ENCODE peak calls at places on chromosomes 3 and 15, in eight cellular contexts. One of them, this sample, is unnamed.
A peak's percentile ranks its signal among the peaks of the same experiment; 100 is the strongest.

GRCh38 chr15:39226169-39226964 is 354.5 kb upstream of the THBS1 start:
- DNase-seq in activated naive CD8-positive, alpha-beta T cell treated with anti-CD3 and anti-CD28 coated beads, Interleukin-2, amount 10 ng/mL, durations not matched to agents 7 days and 5 days: no peak
- DNase-seq in epithelial cell of esophagus: no peak
- DNase-seq in breast epithelium: no peak
- DNase-seq in CD8-positive, alpha-beta memory T cell: no peak
- DNase-seq in DMS 273 treated with DMSO at 0.1 percent for 48 hours: no peak
- DNase-seq in activated T-cell treated with anti-CD3 and anti-CD28 coated beads for 48 hours: no peak
- DNase-seq in ELR: no peak
- DNase-seq in this sample: no peak

GRCh38 chr3:100563228-100563627 is 46.2 kb upstream of the ADGRG7 start:
- DNase-seq in activated naive CD8-positive, alpha-beta T cell treated with anti-CD3 and anti-CD28 coated beads, Interleukin-2, amount 10 ng/mL, durations not matched to agents 7 days and 5 days: no peak
- DNase-seq in epithelial cell of esophagus: no peak
- DNase-seq in breast epithelium: no peak
- DNase-seq in CD8-positive, alpha-beta memory T cell: no peak
- DNase-seq in DMS 273 treated with DMSO at 0.1 percent for 48 hours: no peak
- DNase-seq in activated T-cell treated with anti-CD3 and anti-CD28 coated beads for 48 hours: no peak
- DNase-seq in ELR: no peak
- DNase-seq in this sample: no peak

GRCh38 chr3:76824658-76825310 is 215.1 kb upstream of the ROBO2 start:
- DNase-seq in activated naive CD8-positive, alpha-beta T cell treated with anti-CD3 and anti-CD28 coated beads, Interleukin-2, amount 10 ng/mL, durations not matched to agents 7 days and 5 days: no peak
- DNase-seq in epithelial cell of esophagus: no peak
- DNase-seq in breast epithelium: no peak
- DNase-seq in CD8-positive, alpha-beta memory T cell: no peak
- DNase-seq in DMS 273 treated with DMSO at 0.1 percent for 48 hours: no peak
- DNase-seq in activated T-cell treated with anti-CD3 and anti-CD28 coated beads for 48 hours: no peak
- DNase-seq in ELR: no peak
- DNase-seq in this sample: no peak

GRCh38 chr3:129184396-129184656 is 630 bp upstream of the CNBP start:
- DNase-seq in activated naive CD8-positive, alpha-beta T cell treated with anti-CD3 and anti-CD28 coated beads, Interleukin-2, amount 10 ng/mL, durations not matched to agents 7 days and 5 days: no peak
- DNase-seq in epithelial cell of esophagus: no peak
- DNase-seq in breast epithelium: peak; percentile 30
- DNase-seq in CD8-positive, alpha-beta memory T cell: no peak
- DNase-seq in DMS 273 treated with DMSO at 0.1 percent for 48 hours: no peak
- DNase-seq in activated T-cell treated with anti-CD3 and anti-CD28 coated beads for 48 hours: no peak
- DNase-seq in ELR: peak; percentile 52
- DNase-seq in this sample: no peak

GRCh38 chr15:69573815-69574472 is 121.3 kb downstream of the RPLP1 start:
- DNase-seq in activated naive CD8-positive, alpha-beta T cell treated with anti-CD3 and anti-CD28 coated beads, Interleukin-2, amount 10 ng/mL, durations not matched to agents 7 days and 5 days: no peak
- DNase-seq in epithelial cell of esophagus: peak; percentile 34
- DNase-seq in breast epithelium: no peak
- DNase-seq in CD8-positive, alpha-beta memory T cell: no peak
- DNase-seq in DMS 273 treated with DMSO at 0.1 percent for 48 hours: no peak
- DNase-seq in activated T-cell treated with anti-CD3 and anti-CD28 coated beads for 48 hours: peak; percentile 52
- DNase-seq in ELR: peak; percentile 10
- DNase-seq in this sample: no peak

GRCh38 chr3:135908225-135908624 is 57.3 kb upstream of the PPP2R3A start:
- DNase-seq in activated naive CD8-positive, alpha-beta T cell treated with anti-CD3 and anti-CD28 coated beads, Interleukin-2, amount 10 ng/mL, durations not matched to agents 7 days and 5 days: no peak
- DNase-seq in epithelial cell of esophagus: peak; percentile 91
- DNase-seq in breast epithelium: peak; percentile 32
- DNase-seq in CD8-positive, alpha-beta memory T cell: no peak
- DNase-seq in DMS 273 treated with DMSO at 0.1 percent for 48 hours: no peak
- DNase-seq in activated T-cell treated with anti-CD3 and anti-CD28 coated beads for 48 hours: no peak
- DNase-seq in ELR: peak; percentile 70
- DNase-seq in this sample: no peak

GRCh38 chr3:187922704-187923393 is 177.6 kb upstream of the BCL6 start:
- DNase-seq in activated naive CD8-positive, alpha-beta T cell treated with anti-CD3 and anti-CD28 coated beads, Interleukin-2, amount 10 ng/mL, durations not matched to agents 7 days and 5 days: no peak
- DNase-seq in epithelial cell of esophagus: no peak
- DNase-seq in breast epithelium: no peak
- DNase-seq in CD8-positive, alpha-beta memory T cell: no peak
- DNase-seq in DMS 273 treated with DMSO at 0.1 percent for 48 hours: no peak
- DNase-seq in activated T-cell treated with anti-CD3 and anti-CD28 coated beads for 48 hours: no peak
- DNase-seq in ELR: peak; percentile 82
- DNase-seq in this sample: no peak

GRCh38 chr3:179652467-179653105 is at the start of gene USP13:
- DNase-seq in activated naive CD8-positive, alpha-beta T cell treated with anti-CD3 and anti-CD28 coated beads, Interleukin-2, amount 10 ng/mL, durations not matched to agents 7 days and 5 days: no peak
- DNase-seq in epithelial cell of esophagus: peak; percentile 55
- DNase-seq in breast epithelium: peak; percentile 33
- DNase-seq in CD8-positive, alpha-beta memory T cell: peak; percentile 48
- DNase-seq in DMS 273 treated with DMSO at 0.1 percent for 48 hours: peak; percentile 84
- DNase-seq in activated T-cell treated with anti-CD3 and anti-CD28 coated beads for 48 hours: peak; percentile 47
- DNase-seq in ELR: peak; percentile 87
- DNase-seq in this sample: peak; percentile 75

GRCh38 chr15:62857411-62857853 is 185.1 kb upstream of the TPM1 start:
- DNase-seq in activated naive CD8-positive, alpha-beta T cell treated with anti-CD3 and anti-CD28 coated beads, Interleukin-2, amount 10 ng/mL, durations not matched to agents 7 days and 5 days: no peak
- DNase-seq in epithelial cell of esophagus: peak; percentile 93
- DNase-seq in breast epithelium: peak; percentile 82
- DNase-seq in CD8-positive, alpha-beta memory T cell: peak; percentile 6
- DNase-seq in DMS 273 treated with DMSO at 0.1 percent for 48 hours: no peak
- DNase-seq in activated T-cell treated with anti-CD3 and anti-CD28 coated beads for 48 hours: peak; percentile 4
- DNase-seq in ELR: peak; percentile 48
- DNase-seq in this sample: no peak

GRCh38 chr3:43144811-43145490 is 39.1 kb upstream of the POMGNT2 start:
- DNase-seq in activated naive CD8-positive, alpha-beta T cell treated with anti-CD3 and anti-CD28 coated beads, Interleukin-2, amount 10 ng/mL, durations not matched to agents 7 days and 5 days: no peak
- DNase-seq in epithelial cell of esophagus: peak; percentile 7
- DNase-seq in breast epithelium: no peak
- DNase-seq in CD8-positive, alpha-beta memory T cell: no peak
- DNase-seq in DMS 273 treated with DMSO at 0.1 percent for 48 hours: no peak
- DNase-seq in activated T-cell treated with anti-CD3 and anti-CD28 coated beads for 48 hours: no peak
- DNase-seq in ELR: peak; percentile 53
- DNase-seq in this sample: no peak

GRCh38 chr3:147397155-147397888 is 9.0 kb downstream of the ZIC4 start:
- DNase-seq in activated naive CD8-positive, alpha-beta T cell treated with anti-CD3 and anti-CD28 coated beads, Interleukin-2, amount 10 ng/mL, durations not matched to agents 7 days and 5 days: no peak
- DNase-seq in epithelial cell of esophagus: no peak
- DNase-seq in breast epithelium: no peak
- DNase-seq in CD8-positive, alpha-beta memory T cell: no peak
- DNase-seq in DMS 273 treated with DMSO at 0.1 percent for 48 hours: no peak
- DNase-seq in activated T-cell treated with anti-CD3 and anti-CD28 coated beads for 48 hours: no peak
- DNase-seq in ELR: no peak
- DNase-seq in this sample: no peak

GRCh38 chr3:157376596-157377300 is 59.9 kb upstream of the PTX3 start:
- DNase-seq in activated naive CD8-positive, alpha-beta T cell treated with anti-CD3 and anti-CD28 coated beads, Interleukin-2, amount 10 ng/mL, durations not matched to agents 7 days and 5 days: no peak
- DNase-seq in epithelial cell of esophagus: no peak
- DNase-seq in breast epithelium: no peak
- DNase-seq in CD8-positive, alpha-beta memory T cell: no peak
- DNase-seq in DMS 273 treated with DMSO at 0.1 percent for 48 hours: no peak
- DNase-seq in activated T-cell treated with anti-CD3 and anti-CD28 coated beads for 48 hours: no peak
- DNase-seq in ELR: no peak
- DNase-seq in this sample: no peak

GRCh38 chr15:99249270-99249817 is at the start of gene TTC23:
- DNase-seq in activated naive CD8-positive, alpha-beta T cell treated with anti-CD3 and anti-CD28 coated beads, Interleukin-2, amount 10 ng/mL, durations not matched to agents 7 days and 5 days: no peak
- DNase-seq in epithelial cell of esophagus: peak; percentile 91
- DNase-seq in breast epithelium: peak; percentile 29
- DNase-seq in CD8-positive, alpha-beta memory T cell: no peak
- DNase-seq in DMS 273 treated with DMSO at 0.1 percent for 48 hours: no peak
- DNase-seq in activated T-cell treated with anti-CD3 and anti-CD28 coated beads for 48 hours: no peak
- DNase-seq in ELR: peak; percentile 90
- DNase-seq in this sample: no peak

GRCh38 chr15:95448531-95449210 is 881.8 kb upstream of the NR2F2 start:
- DNase-seq in activated naive CD8-positive, alpha-beta T cell treated with anti-CD3 and anti-CD28 coated beads, Interleukin-2, amount 10 ng/mL, durations not matched to agents 7 days and 5 days: no peak
- DNase-seq in epithelial cell of esophagus: peak; percentile 25
- DNase-seq in breast epithelium: no peak
- DNase-seq in CD8-positive, alpha-beta memory T cell: no peak
- DNase-seq in DMS 273 treated with DMSO at 0.1 percent for 48 hours: no peak
- DNase-seq in activated T-cell treated with anti-CD3 and anti-CD28 coated beads for 48 hours: no peak
- DNase-seq in ELR: no peak
- DNase-seq in this sample: no peak

GRCh38 chr3:141255864-141256263 is 24.2 kb downstream of the PXYLP1 start:
- DNase-seq in activated naive CD8-positive, alpha-beta T cell treated with anti-CD3 and anti-CD28 coated beads, Interleukin-2, amount 10 ng/mL, durations not matched to agents 7 days and 5 days: no peak
- DNase-seq in epithelial cell of esophagus: peak; percentile 29
- DNase-seq in breast epithelium: no peak
- DNase-seq in CD8-positive, alpha-beta memory T cell: peak; percentile 20
- DNase-seq in DMS 273 treated with DMSO at 0.1 percent for 48 hours: peak; percentile 72
- DNase-seq in activated T-cell treated with anti-CD3 and anti-CD28 coated beads for 48 hours: no peak
- DNase-seq in ELR: peak; percentile 46
- DNase-seq in this sample: no peak

This sample was measured in germinal center.